ENCODE peak calls at places on chromosomes 11 and 22, in six cellular contexts. One of them, this sample, is unnamed.

GRCh38 chr22:41367039-41367679 is 14.6 kb upstream of the TEF start:
- DNase-seq in non-pigmented ciliary epithelial cell: peak; percentile 68
- DNase-seq in WTC11: peak; percentile 42
- DNase-seq in A549: peak; percentile 57
- DNase-seq in skeletal muscle cell: peak; percentile 91
- DNase-seq in transverse colon: peak; percentile 95
- DNase-seq in this sample: peak; percentile 89

GRCh38 chr11:57566035-57566504 is 1.4 kb downstream of the UBE2L6 start:
- DNase-seq in non-pigmented ciliary epithelial cell: peak; percentile 22
- DNase-seq in WTC11: no peak
- DNase-seq in A549: no peak
- DNase-seq in skeletal muscle cell: no peak
- DNase-seq in transverse colon: peak; percentile 57
- DNase-seq in this sample: no peak

GRCh38 chr22:36737776-36738175 is 34.2 kb upstream of the CACNG2 start:
- DNase-seq in non-pigmented ciliary epithelial cell: no peak
- DNase-seq in WTC11: no peak
- DNase-seq in A549: no peak
- DNase-seq in skeletal muscle cell: no peak
- DNase-seq in transverse colon: peak; percentile 73
- DNase-seq in this sample: no peak

GRCh38 chr11:110199184-110199981 is 97.0 kb downstream of the RDX start:
- DNase-seq in non-pigmented ciliary epithelial cell: no peak
- DNase-seq in WTC11: no peak
- DNase-seq in A549: no peak
- DNase-seq in skeletal muscle cell: peak; percentile 60
- DNase-seq in transverse colon: no peak
- DNase-seq in this sample: no peak

GRCh38 chr11:64759722-64760719 is at the start of gene PYGM:
- DNase-seq in non-pigmented ciliary epithelial cell: no peak
- DNase-seq in WTC11: peak; percentile 84
- DNase-seq in A549: no peak
- DNase-seq in skeletal muscle cell: peak; percentile 37
- DNase-seq in transverse colon: no peak
- DNase-seq in this sample: peak; percentile 74

GRCh38 chr11:66151273-66151672 is 81.2 kb downstream of the PACS1 start:
- DNase-seq in non-pigmented ciliary epithelial cell: no peak
- DNase-seq in WTC11: no peak
- DNase-seq in A549: no peak
- DNase-seq in skeletal muscle cell: no peak
- DNase-seq in transverse colon: no peak
- DNase-seq in this sample: no peak

GRCh38 chr11:128465946-128466688 is 121.2 kb downstream of the ETS1 start:
- DNase-seq in non-pigmented ciliary epithelial cell: no peak
- DNase-seq in WTC11: no peak
- DNase-seq in A549: no peak
- DNase-seq in skeletal muscle cell: no peak
- DNase-seq in transverse colon: no peak
- DNase-seq in this sample: no peak

GRCh38 chr11:118930152-118930712 is 4.5 kb upstream of the BCL9L start:
- DNase-seq in non-pigmented ciliary epithelial cell: no peak
- DNase-seq in WTC11: peak; percentile 97
- DNase-seq in A549: peak; percentile 81
- DNase-seq in skeletal muscle cell: no peak
- DNase-seq in transverse colon: peak; percentile 96
- DNase-seq in this sample: no peak

GRCh38 chr11:83549984-83550667 is 264.0 kb upstream of the CCDC90B start:
- DNase-seq in non-pigmented ciliary epithelial cell: no peak
- DNase-seq in WTC11: no peak
- DNase-seq in A549: no peak
- DNase-seq in skeletal muscle cell: no peak
- DNase-seq in transverse colon: no peak
- DNase-seq in this sample: no peak

GRCh38 chr11:65036931-65037330 is 4.1 kb upstream of the SAC3D1 start:
- DNase-seq in non-pigmented ciliary epithelial cell: no peak
- DNase-seq in WTC11: no peak
- DNase-seq in A549: no peak
- DNase-seq in skeletal muscle cell: no peak
- DNase-seq in transverse colon: peak; percentile 41
- DNase-seq in this sample: no peak

GRCh38 chr11:6197466-6198200 is 1.4 kb upstream of the OR52W1 start:
- DNase-seq in non-pigmented ciliary epithelial cell: no peak
- DNase-seq in WTC11: no peak
- DNase-seq in A549: no peak
- DNase-seq in skeletal muscle cell: no peak
- DNase-seq in transverse colon: no peak
- DNase-seq in this sample: no peak